ENCODE peak calls at places on chromosomes 16 and 17, in nine cellular contexts. D is AG04450; L is GDM1; O is stimulated activated CD4-positive, alpha-beta T cell treated with anti-CD3 and anti-CD28 coated beads, Interleukin-2, amount 100 ng/mL, for 24 hours; X is left ventricle myocardium inferior; B is body of pancreas; M is GF-D8; F is GM12891; E is A172. P is an unnamed sample.

GRCh38 chr16:30691907-30692306 is 7.1 kb upstream of the SRCAP start:
- DNase-seq in L (no peak), B (no peak), X (no peak), D (no peak), E (no peak), M (no peak), O (no peak), F (no peak), P (no peak)

GRCh38 chr16:81651758-81652718 is 127.1 kb upstream of the PLCG2 start:
- DNase-seq in B (no peak), M (no peak), F (no peak), O (no peak), E (no peak), X (no peak), L (no peak), D (no peak), P (no peak)

GRCh38 chr16:85293899-85294642 is 181.8 kb upstream of the CIBAR2 start:
- DNase-seq in B (no peak), X (no peak), O (no peak), M (no peak), L (no peak), D (no peak), F (no peak), E (no peak), P (no peak)

GRCh38 chr17:56499799-56500388 is 93.6 kb upstream of the NOG start:
- DNase-seq in E (peak; percentile 34), B (peak; percentile 8), D (no peak), X (no peak), M (no peak), O (peak; percentile 35), F (no peak), L (peak; percentile 6), P (no peak)

GRCh38 chr16:89712476-89712805 is 8.3 kb downstream of the VPS9D1 start:
- DNase-seq in D (no peak), M (no peak), X (no peak), F (no peak), O (no peak), L (no peak), B (no peak), E (no peak), P (no peak)

GRCh38 chr16:3012828-3013420 is at the start of gene CLDN9:
- DNase-seq in E (peak; percentile 67), O (no peak), F (no peak), L (no peak), D (no peak), B (peak; percentile 81), X (no peak), M (no peak), P (no peak)

GRCh38 chr16:67666032-67666537 is 465 bp downstream of the ENKD1 start:
- DNase-seq in X (peak; percentile 49), L (no peak), D (no peak), E (no peak), O (no peak), F (no peak), B (peak; percentile 68), M (no peak), P (no peak)

GRCh38 chr17:332558-333322 is 19.9 kb downstream of the RPH3AL start:
- DNase-seq in D (no peak), M (no peak), L (no peak), O (no peak), X (no peak), B (peak; percentile 52), F (no peak), E (no peak), P (no peak)

GRCh38 chr16:3444032-3444388 is 530 bp downstream of the NAA60 start:
- DNase-seq in X (no peak), B (no peak), F (no peak), O (peak; percentile 42), D (peak; percentile 38), E (peak; percentile 63), M (no peak), L (no peak), P (no peak)

GRCh38 chr17:41810659-41811548 is 845 bp downstream of the P3H4 start:
- DNase-seq in O (peak; percentile 29), L (no peak), X (no peak), B (peak; percentile 33), M (no peak), E (no peak), F (no peak), D (no peak), P (no peak)

GRCh38 chr16:4869147-4869790 is 22.0 kb downstream of the UBN1 start:
- DNase-seq in M (no peak), E (no peak), L (no peak), X (no peak), B (peak; percentile 80), D (no peak), F (no peak), O (no peak), P (no peak)

GRCh38 chr16:50254072-50254471 is 12.3 kb upstream of the ADCY7 start:
- DNase-seq in B (no peak), E (no peak), M (no peak), F (no peak), D (no peak), L (no peak), O (no peak), X (no peak), P (no peak)

GRCh38 chr16:66451548-66451947 is 24.5 kb downstream of the BEAN1 start:
- DNase-seq in D (no peak), M (no peak), B (no peak), F (no peak), L (no peak), O (no peak), E (no peak), X (no peak), P (no peak)

GRCh38 chr17:19321481-19322128 is 40.9 kb downstream of the B9D1 start:
- DNase-seq in O (no peak), M (no peak), B (no peak), X (no peak), L (no peak), E (no peak), D (no peak), F (no peak), P (no peak)

GRCh38 chr17:50642722-50643656 is 8.3 kb downstream of the ABCC3 start:
- DNase-seq in F (no peak), E (no peak), O (no peak), B (peak; percentile 59), X (no peak), L (no peak), M (no peak), D (no peak), P (no peak)

GRCh38 chr16:27724491-27724878 is 174.5 kb downstream of the KATNIP start:
- DNase-seq in X (peak; percentile 26), D (no peak), E (no peak), L (no peak), O (no peak), F (no peak), M (peak; percentile 4), B (no peak), P (no peak)

GRCh38 chr16:22296225-22297113 is 740 bp upstream of the POLR3E start:
- DNase-seq in M (no peak), O (no peak), D (no peak), L (no peak), E (peak; percentile 18), X (no peak), B (peak; percentile 42), F (no peak), P (no peak)

GRCh38 chr17:79650861-79651260 is 40.0 kb upstream of the RBFOX3 start:
- DNase-seq in D (no peak), M (no peak), F (no peak), L (no peak), E (no peak), O (peak; percentile 7), X (no peak), B (no peak), P (no peak)

GRCh38 chr17:5821057-5821456 is 236.7 kb upstream of the NLRP1 start:
- DNase-seq in M (no peak), O (no peak), L (no peak), F (no peak), D (no peak), X (no peak), B (no peak), E (peak; percentile 49), P (no peak)

GRCh38 chr16:86432691-86433090 is 77.6 kb upstream of the FOXF1 start:
- DNase-seq in E (no peak), O (no peak), X (no peak), F (no peak), L (no peak), B (no peak), M (no peak), D (no peak), P (no peak)

GRCh38 chr16:67548265-67549126 is 13.8 kb upstream of the CTCF start:
- DNase-seq in F (no peak), X (no peak), O (no peak), D (no peak), B (no peak), L (no peak), M (peak; percentile 76), E (no peak), P (peak; percentile 70)

GRCh38 chr17:4858880-4859260 is 25.7 kb downstream of the MINK1 start:
- DNase-seq in O (no peak), B (peak; percentile 71), D (no peak), L (no peak), X (peak; percentile 63), F (no peak), M (no peak), E (peak; percentile 54), P (no peak)

GRCh38 chr17:43570518-43570928 is 24.4 kb upstream of the ETV4 start:
- DNase-seq in F (no peak), B (no peak), O (no peak), X (no peak), M (no peak), L (no peak), D (peak; percentile 32), E (peak; percentile 95), P (no peak)

GRCh38 chr17:78723001-78723796 is 58.9 kb downstream of the CYTH1 start:
- DNase-seq in F (no peak), E (no peak), O (no peak), B (no peak), L (no peak), D (no peak), M (no peak), X (peak; percentile 41), P (no peak)

GRCh38 chr16:88790312-88791150 is 5.5 kb upstream of the PIEZO1 start:
- DNase-seq in D (no peak), F (no peak), B (peak; percentile 51), E (no peak), X (peak; percentile 52), O (peak; percentile 63), L (peak; percentile 85), M (peak; percentile 60), P (no peak)

P was measured in GM13976.